ENCODE peak calls at places on chromosomes 2 and 18, in six cellular contexts. U is SK-N-SH, G is GM23338, R is HCT116, D is endothelial cell of umbilical vein, I is K562. Z is an unnamed sample. For H4K20me1, the result is how much of the 10 kb centered on the place peaks cover.

GRCh38 chr2:28975671-28976070 is 5.4 kb upstream of the TOGARAM2 start:
- DNase-seq in U (no peak), G (no peak), R (no peak), D (no peak), I (no peak), Z (no peak)

GRCh38 chr2:4973973-4974372 is 718.2 kb upstream of the SOX11 start:
- DNase-seq in U (no peak), G (no peak), R (no peak), D (no peak), I (no peak), Z (no peak)

GRCh38 chr2:132503621-132504200 is 87.1 kb downstream of the GPR39 start:
- DNase-seq in U (no peak), G (no peak), R (no peak), D (no peak), I (no peak), Z (no peak)

GRCh38 chr2:191915750-191916149 is 68.9 kb upstream of the CAVIN2 start:
- DNase-seq in U (no peak), G (no peak), R (no peak), D (no peak), I (no peak), Z (no peak)

GRCh38 chr2:112108238-112108832 is 29.9 kb upstream of the FBLN7 start:
- DNase-seq in U (no peak), G (no peak), R (no peak), D (no peak), I (peak), Z (no peak)

GRCh38 chr18:67261931-67262552 is 254.5 kb downstream of the DSEL start:
- DNase-seq in U (no peak), G (no peak), R (no peak), D (no peak), I (no peak), Z (no peak)

GRCh38 chr18:33951031-33951430 is 273.7 kb downstream of the NOL4 start:
- DNase-seq in U (no peak), G (no peak), R (no peak), D (no peak), I (no peak), Z (no peak)

GRCh38 chr2:46009315-46009714 is 287.9 kb upstream of the EPAS1 start:
- DNase-seq in U (no peak), G (no peak), R (no peak), D (no peak), I (no peak), Z (no peak)

GRCh38 chr2:155310589-155310988 is 612.1 kb downstream of the KCNJ3 start:
- DNase-seq in U (peak), G (peak), R (peak), D (peak), I (peak), Z (no peak)

GRCh38 chr2:70143314-70144150 is 47.3 kb downstream of the C2orf42 start:
- DNase-seq in U (peak), G (peak), R (peak), D (peak), I (peak), Z (no peak)

GRCh38 chr2:111071480-111072143 is 49.1 kb upstream of the BCL2L11 start:
- DNase-seq in U (no peak), G (no peak), R (no peak), D (peak), I (no peak), Z (no peak)

GRCh38 chr2:170817247-170817998 is 736 bp downstream of the GAD1 start:
- DNase-seq in U (peak), G (peak), R (no peak), D (peak), I (peak), Z (peak)

GRCh38 chr2:39948016-39948719 is 169.1 kb upstream of the THUMPD2 start:
- DNase-seq in U (no peak), G (no peak), R (no peak), D (peak), I (no peak), Z (no peak)

GRCh38 chr2:12501469-12502147 is 215.1 kb upstream of the TRIB2 start:
- DNase-seq in U (no peak), G (no peak), R (no peak), D (peak), I (no peak), Z (no peak)

GRCh38 chr2:182248362-182248761 is 178.5 kb downstream of the PDE1A start:
- DNase-seq in U (no peak), G (no peak), R (no peak), D (no peak), I (no peak), Z (no peak)

GRCh38 chr2:129820908-129821307 is 158.6 kb upstream of the RAB6C start:
- DNase-seq in U (no peak), G (no peak), R (no peak), D (no peak), I (no peak), Z (no peak)

GRCh38 chr2:162581931-162582330 is 238.0 kb downstream of the GCA start:
- DNase-seq in U (no peak), G (no peak), R (no peak), D (no peak), I (no peak), Z (no peak)

GRCh38 chr18:13241083-13241892 is 22.7 kb downstream of the LDLRAD4 start:
- DNase-seq in U (no peak), G (no peak), R (no peak), D (no peak), I (no peak), Z (no peak)

GRCh38 chr2:28751956-28752607 is 452 bp downstream of the PPP1CB start:
- DNase-seq in U (peak), G (no peak), R (no peak), D (no peak), I (peak), Z (peak)

GRCh38 chr18:77899972-77900754 is 650.5 kb downstream of the GALR1 start:
- DNase-seq in U (peak), G (peak), R (no peak), D (no peak), I (peak), Z (peak)

GRCh38 chr18:32301976-32302743 is 112.3 kb downstream of the MEP1B start:
- DNase-seq in U (peak), G (no peak), R (no peak), D (peak), I (no peak), Z (no peak)

GRCh38 chr2:143934913-143935310 is 585.0 kb downstream of the ZEB2 start:
- DNase-seq in U (no peak), G (no peak), R (no peak), D (no peak), I (no peak), Z (no peak)

GRCh38 chr18:31424383-31424988 is 23.1 kb upstream of the DSG3 start:
- DNase-seq in U (peak), G (peak), R (peak), D (no peak), I (peak), Z (no peak)

GRCh38 chr18:79952457-79952995 is 1.1 kb upstream of the SLC66A2 start:
- DNase-seq in U (no peak), G (no peak), R (no peak), D (no peak), I (no peak), Z (no peak)

GRCh38 chr2:166112193-166112605 is 15.6 kb downstream of the SCN1A start:
- DNase-seq in U (no peak), G (no peak), R (no peak), D (no peak), I (no peak), Z (no peak)

GRCh38 chr2:177501186-177501585 is 108.6 kb downstream of the AGPS start:
- DNase-seq in U (no peak), G (no peak), R (no peak), D (peak), I (no peak), Z (no peak)

GRCh38 chr2:240021488-240022104 is 3.5 kb downstream of the NDUFA10 start:
- DNase-seq in U (peak), G (peak), R (peak), D (peak), I (peak), Z (peak)

GRCh38 chr18:79962835-79963657 is 1.4 kb upstream of the HSBP1L1 start:
- DNase-seq in U (no peak), G (no peak), R (no peak), D (no peak), I (no peak), Z (no peak)

GRCh38 chr18:3067213-3068118 is 54.5 kb upstream of the LPIN2 start:
- DNase-seq in U (no peak), G (no peak), R (no peak), D (no peak), I (no peak), Z (no peak)

GRCh38 chr2:119485336-119486110 is 38.8 kb downstream of the SCTR start:
- DNase-seq in U (peak), G (no peak), R (no peak), D (no peak), I (no peak), Z (no peak)

GRCh38 chr2:40754912-40755311 is 303.0 kb upstream of the SLC8A1 start:
- DNase-seq in U (no peak), G (no peak), R (no peak), D (no peak), I (no peak), Z (no peak)

GRCh38 chr2:113754989-113755689 is 1.3 kb downstream of the SLC35F5 start:
- DNase-seq in U (no peak), G (no peak), R (no peak), D (peak), I (no peak), Z (no peak)

GRCh38 chr2:189802396-189802912 is 18.2 kb downstream of the PMS1 start:
- DNase-seq in U (no peak), G (no peak), R (no peak), D (no peak), I (no peak), Z (no peak)

GRCh38 chr18:23314672-23315071 is 138.4 kb upstream of the RIOK3 start:
- DNase-seq in U (no peak), G (peak), R (no peak), D (peak), I (no peak), Z (no peak)

GRCh38 chr2:173815778-173816177 is 149.4 kb downstream of the SP3 start:
- DNase-seq in U (no peak), G (no peak), R (no peak), D (no peak), I (peak), Z (no peak)

GRCh38 chr2:173808676-173809075 is 156.5 kb downstream of the SP3 start:
- DNase-seq in U (no peak), G (no peak), R (no peak), D (no peak), I (no peak), Z (peak)

GRCh38 chr2:173817582-173817981 is 147.6 kb downstream of the SP3 start:
- DNase-seq in U (no peak), G (no peak), R (no peak), D (no peak), I (no peak), Z (no peak)

GRCh38 chr2:173818285-173818684 is 146.9 kb downstream of the SP3 start:
- DNase-seq in U (no peak), G (no peak), R (no peak), D (no peak), I (no peak), Z (no peak)

DNA sequence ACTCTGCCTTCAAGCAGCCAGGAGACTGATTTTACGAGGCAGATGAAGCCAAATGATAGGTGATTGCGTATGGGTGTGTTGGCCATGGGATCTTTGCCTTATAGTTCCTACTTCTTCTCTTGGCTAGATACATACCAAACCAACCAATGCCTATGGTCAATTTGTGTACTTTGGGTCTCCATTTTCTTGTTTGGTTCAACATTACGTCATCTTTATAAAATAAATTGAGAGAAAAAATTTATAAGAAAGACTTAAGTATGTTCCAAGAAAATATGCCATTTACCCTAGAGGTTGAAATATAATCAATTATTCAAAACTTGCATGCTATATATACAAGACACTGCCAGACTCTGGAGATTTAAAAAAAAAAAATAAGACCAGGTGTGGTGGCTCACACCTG is 150.9 kb downstream of the SP3 start:
- DNase-seq in U (no peak), G (no peak), R (no peak), D (no peak), I (no peak), Z (no peak)
- TF ChIP-seq POLR2AphosphoS5 in U (no peak), G (no peak), R (no peak), D (no peak), I (no peak), Z (no peak)

DNA sequence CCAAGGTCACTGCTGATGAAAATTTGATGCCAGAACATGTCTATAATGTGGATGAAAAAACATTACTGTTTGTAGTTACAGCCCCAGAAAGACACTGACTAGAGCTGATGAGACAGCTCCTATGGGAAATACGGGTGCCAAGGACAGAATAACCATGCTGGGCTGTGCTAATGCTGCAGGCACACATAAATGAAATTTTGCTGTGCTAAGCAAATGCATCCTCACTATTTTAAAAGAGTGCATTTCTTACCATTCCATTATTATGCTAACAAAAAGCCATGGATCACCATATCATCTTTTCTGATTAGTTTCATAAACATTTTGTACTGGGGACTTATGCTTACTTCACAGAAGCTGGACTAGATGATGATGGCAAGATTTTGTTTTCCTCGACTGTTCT is 208.2 kb downstream of the FHOD3 start:
- DNase-seq in U (no peak), G (no peak), R (no peak), D (no peak), I (no peak), Z (no peak)
- H4K20me1 ChIP-seq in U (under half), G (under half), R (under half), D (under half), I (under half), Z (under half)

GRCh38 chr2:176079851-176080539 is 3.8 kb downstream of the EVX2 start:
- DNase-seq in U (peak), G (peak), R (peak), D (no peak), I (peak), Z (peak)
- TF ChIP-seq POLR2AphosphoS5 in U (no peak), G (no peak), R (no peak), D (no peak), I (no peak), Z (no peak)

DNA sequence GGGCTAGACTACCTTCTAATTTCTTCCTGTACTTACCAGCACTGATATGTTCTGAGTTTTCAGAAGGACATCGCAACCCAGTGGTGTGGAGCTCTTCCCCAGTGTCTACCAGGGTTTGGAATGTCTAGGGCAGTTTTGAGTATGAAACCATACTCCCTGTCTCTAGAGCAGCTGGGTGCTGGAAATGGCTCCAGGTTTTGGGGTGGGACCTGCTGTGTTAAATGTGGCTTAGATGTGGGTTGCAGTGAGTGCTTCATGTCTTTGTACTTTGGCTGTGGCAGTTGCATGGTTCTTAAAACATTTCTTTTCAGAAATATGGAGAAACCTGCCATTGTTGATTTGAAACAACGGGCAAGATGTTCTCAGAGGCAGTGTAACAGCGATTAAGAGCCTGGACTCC is 48.4 kb downstream of the ACSL3 start:
- DNase-seq in U (no peak), G (no peak), R (no peak), D (no peak), I (no peak), Z (no peak)
- H4K20me1 ChIP-seq in U (under half), G (under half), R (under half), D (under half), I (under half), Z (under half)

GRCh38 chr18:35130236-35130635 is 89.0 kb downstream of the MAPRE2 start:
- DNase-seq in U (no peak), G (no peak), R (no peak), D (no peak), I (no peak), Z (no peak)

GRCh38 chr18:35132284-35132910 is 91.2 kb downstream of the MAPRE2 start:
- DNase-seq in U (no peak), G (no peak), R (no peak), D (no peak), I (no peak), Z (no peak)

GRCh38 chr18:35134190-35134730 is 93.0 kb downstream of the MAPRE2 start:
- DNase-seq in U (no peak), G (no peak), R (no peak), D (no peak), I (no peak), Z (no peak)

GRCh38 chr18:35128675-35129074 is 87.5 kb downstream of the MAPRE2 start:
- DNase-seq in U (no peak), G (no peak), R (no peak), D (no peak), I (no peak), Z (no peak)

GRCh38 chr18:35131387-35132283 is 90.4 kb downstream of the MAPRE2 start:
- DNase-seq in U (no peak), G (no peak), R (no peak), D (peak), I (no peak), Z (no peak)
- TF ChIP-seq POLR2AphosphoS5 in U (no peak), G (no peak), R (no peak), D (no peak), I (no peak), Z (no peak)

GRCh38 chr2:55587-56448 is 9.5 kb upstream of the FAM110C start:
- DNase-seq in U (no peak), G (no peak), R (no peak), D (no peak), I (no peak), Z (no peak)
- H4K20me1 ChIP-seq in U (under half), G (under half), R (under half), D (under half), I (under half), Z (under half)

GRCh38 chr2:44950646-44951045 is 9.1 kb downstream of the SIX3 start:
- DNase-seq in U (no peak), G (no peak), R (no peak), D (no peak), I (no peak), Z (no peak)
- TF ChIP-seq POLR2AphosphoS5 in U (no peak), G (no peak), R (no peak), D (no peak), I (no peak), Z (no peak)

GRCh38 chr18:75211721-75212625 is 1.4 kb downstream of the TSHZ1 start:
- DNase-seq in U (peak), G (peak), R (no peak), D (peak), I (peak), Z (peak)

GRCh38 chr18:75210274-75211001 is at the start of gene TSHZ1:
- DNase-seq in U (peak), G (peak), R (peak), D (peak), I (peak), Z (no peak)

GRCh38 chr18:75212626-75213110 is 2.1 kb downstream of the TSHZ1 start:
- DNase-seq in U (no peak), G (no peak), R (no peak), D (peak), I (no peak), Z (no peak)

GRCh38 chr18:75209952-75210261 is 690 bp upstream of the TSHZ1 start:
- DNase-seq in U (no peak), G (no peak), R (no peak), D (no peak), I (no peak), Z (no peak)

GRCh38 chr18:75211002-75211621 is 515 bp downstream of the TSHZ1 start:
- DNase-seq in U (no peak), G (peak), R (no peak), D (peak), I (peak), Z (no peak)
- H4K20me1 ChIP-seq in U (under half), G (under half), R (under half), D (under half), I (under half), Z (under half)

Z was measured in H1.